ENCODE peak calls at places on chromosomes 16 and 17, in ten cellular contexts. C is heart right ventricle; W is epithelial cell of esophagus; Z is cardiac muscle cell; H is left ventricle myocardium inferior; J is upper lobe of right lung; X is PC-3; L is CD8-positive, alpha-beta T cell; O is uterus; E is right atrium auricular region. N is an unnamed sample.

GRCh38 chr17:4953461-4953961 is 2.6 kb downstream of the ENO3 start:
- DNase-seq in C (no peak), L (no peak), O (no peak), J (no peak), Z (peak), W (no peak), E (no peak), H (no peak), X (no peak), N (peak)

GRCh38 chr17:6163632-6164319 is 93.6 kb downstream of the WSCD1 start:
- DNase-seq in Z (peak), L (no peak), W (peak), J (no peak), O (no peak), E (no peak), H (no peak), X (peak), C (no peak), N (peak)

GRCh38 chr17:47692895-47693666 is 880 bp upstream of the TBKBP1 start:
- DNase-seq in L (no peak), E (no peak), O (no peak), C (no peak), W (no peak), J (no peak), H (no peak), Z (no peak), X (no peak), N (no peak)

GRCh38 chr17:8935194-8935593 is 30.3 kb downstream of the PIK3R5 start:
- DNase-seq in C (no peak), H (no peak), O (no peak), L (no peak), J (peak), E (no peak), Z (peak), W (peak), X (no peak), N (no peak)

GRCh38 chr16:720507-720989 is 398 bp upstream of the ANTKMT start:
- DNase-seq in Z (peak), W (no peak), J (no peak), E (no peak), X (peak), O (peak), H (peak), L (no peak), C (no peak), N (no peak)

GRCh38 chr17:76383645-76384221 is 676 bp upstream of the SPHK1 start:
- DNase-seq in C (peak), X (peak), W (peak), L (peak), O (no peak), J (peak), Z (peak), H (peak), E (no peak), N (no peak)

GRCh38 chr17:38727661-38728220 is 2.4 kb upstream of the CISD3 start:
- DNase-seq in X (no peak), O (no peak), Z (no peak), C (no peak), J (no peak), E (no peak), W (peak), H (no peak), L (no peak), N (no peak)

GRCh38 chr16:64434526-64435069 is 687.3 kb downstream of the CDH11 start:
- DNase-seq in C (no peak), H (no peak), X (no peak), L (no peak), Z (no peak), J (no peak), E (no peak), O (no peak), W (no peak), N (no peak)

GRCh38 chr17:80765241-80766022 is 220.8 kb downstream of the RPTOR start:
- DNase-seq in Z (no peak), W (no peak), E (no peak), C (no peak), J (no peak), O (no peak), L (no peak), X (no peak), H (no peak), N (no peak)

GRCh38 chr17:3754458-3755334 is 31.0 kb downstream of the HASPIN start:
- DNase-seq in Z (no peak), E (no peak), H (no peak), J (peak), O (no peak), L (peak), X (peak), C (no peak), W (peak), N (no peak)

GRCh38 chr16:71622088-71622487 is 3.9 kb upstream of the MARVELD3 start:
- DNase-seq in C (no peak), X (no peak), L (no peak), O (no peak), E (no peak), Z (no peak), W (no peak), J (no peak), H (no peak), N (no peak)

GRCh38 chr17:39704821-39705551 is 5.1 kb downstream of the ERBB2 start:
- DNase-seq in O (no peak), X (no peak), Z (peak), W (peak), E (no peak), J (no peak), H (no peak), L (no peak), C (no peak), N (no peak)

GRCh38 chr16:5665770-5666169 is 568.2 kb upstream of the EEF2KMT start:
- DNase-seq in O (no peak), E (no peak), Z (no peak), J (no peak), L (no peak), W (no peak), H (no peak), X (no peak), C (no peak), N (no peak)

GRCh38 chr16:48047755-48048154 is 108.0 kb downstream of the ABCC12 start:
- DNase-seq in O (no peak), E (no peak), L (no peak), W (no peak), X (no peak), C (no peak), H (no peak), Z (no peak), J (no peak), N (no peak)

GRCh38 chr16:15807603-15808009 is 49.2 kb downstream of the MYH11 start:
- DNase-seq in J (no peak), H (no peak), O (peak), C (no peak), L (no peak), W (no peak), E (no peak), Z (peak), X (no peak), N (peak)

GRCh38 chr16:63998-64913 is 8.2 kb downstream of the RHBDF1 start:
- DNase-seq in O (no peak), E (no peak), L (no peak), H (no peak), J (no peak), C (no peak), Z (no peak), W (no peak), X (no peak), N (no peak)

GRCh38 chr17:1617620-1618174 is 10.9 kb downstream of the SLC43A2 start:
- DNase-seq in Z (peak), X (no peak), O (peak), W (peak), C (no peak), H (no peak), L (no peak), E (peak), J (no peak), N (peak)

GRCh38 chr17:45821147-45821546 is 23.5 kb upstream of the SPPL2C start:
- DNase-seq in L (no peak), C (no peak), E (no peak), W (no peak), H (no peak), O (no peak), X (no peak), J (no peak), Z (no peak), N (no peak)

GRCh38 chr17:45022655-45023339 is 28.6 kb downstream of the DCAKD start:
- DNase-seq in Z (no peak), L (no peak), E (no peak), O (no peak), X (no peak), C (no peak), H (no peak), J (no peak), W (peak), N (no peak)

GRCh38 chr17:50481648-50482047 is 3.0 kb downstream of the RSAD1 start:
- DNase-seq in W (no peak), C (no peak), L (no peak), J (no peak), H (no peak), O (no peak), Z (no peak), E (no peak), X (no peak), N (no peak)

GRCh38 chr17:53150101-53150698 is 672.5 kb upstream of the KIF2B start:
- DNase-seq in W (no peak), C (no peak), J (no peak), L (no peak), H (no peak), Z (peak), E (no peak), O (no peak), X (peak), N (no peak)

GRCh38 chr16:1156111-1156982 is 3.4 kb downstream of the CACNA1H start:
- DNase-seq in L (no peak), Z (no peak), X (no peak), J (no peak), W (no peak), E (no peak), C (no peak), H (no peak), O (peak), N (no peak)

DNA sequence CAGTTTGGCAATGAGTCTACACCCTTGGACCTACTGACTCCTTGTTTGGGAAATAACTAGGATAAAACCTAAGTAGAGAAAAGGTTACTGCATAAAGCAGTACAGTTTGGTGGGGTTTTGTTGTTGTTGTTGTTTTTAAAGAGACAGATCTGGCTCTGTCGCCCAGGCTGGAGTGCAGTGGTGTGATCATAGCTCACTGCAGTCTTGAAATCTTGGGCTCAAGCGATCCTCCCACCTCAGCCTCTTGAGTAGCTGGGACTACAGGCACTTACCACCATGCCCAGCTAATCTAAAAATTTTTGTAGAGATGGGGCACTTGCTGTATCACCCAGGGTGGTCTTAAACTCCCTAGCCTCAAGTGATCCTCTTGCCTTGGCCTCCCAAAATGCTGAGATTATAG is 1.2 kb downstream of the PDP2 start:
- DNase-seq in W (no peak), J (no peak), H (no peak), L (no peak), C (no peak), X (no peak), Z (no peak), O (peak), E (no peak), N (no peak)
- H3K4me3 ChIP-seq in W (peak), J (peak), H (peak), L (no peak), C (no peak), X (peak), Z (peak), O (no peak), E (no peak), N (peak)

DNA sequence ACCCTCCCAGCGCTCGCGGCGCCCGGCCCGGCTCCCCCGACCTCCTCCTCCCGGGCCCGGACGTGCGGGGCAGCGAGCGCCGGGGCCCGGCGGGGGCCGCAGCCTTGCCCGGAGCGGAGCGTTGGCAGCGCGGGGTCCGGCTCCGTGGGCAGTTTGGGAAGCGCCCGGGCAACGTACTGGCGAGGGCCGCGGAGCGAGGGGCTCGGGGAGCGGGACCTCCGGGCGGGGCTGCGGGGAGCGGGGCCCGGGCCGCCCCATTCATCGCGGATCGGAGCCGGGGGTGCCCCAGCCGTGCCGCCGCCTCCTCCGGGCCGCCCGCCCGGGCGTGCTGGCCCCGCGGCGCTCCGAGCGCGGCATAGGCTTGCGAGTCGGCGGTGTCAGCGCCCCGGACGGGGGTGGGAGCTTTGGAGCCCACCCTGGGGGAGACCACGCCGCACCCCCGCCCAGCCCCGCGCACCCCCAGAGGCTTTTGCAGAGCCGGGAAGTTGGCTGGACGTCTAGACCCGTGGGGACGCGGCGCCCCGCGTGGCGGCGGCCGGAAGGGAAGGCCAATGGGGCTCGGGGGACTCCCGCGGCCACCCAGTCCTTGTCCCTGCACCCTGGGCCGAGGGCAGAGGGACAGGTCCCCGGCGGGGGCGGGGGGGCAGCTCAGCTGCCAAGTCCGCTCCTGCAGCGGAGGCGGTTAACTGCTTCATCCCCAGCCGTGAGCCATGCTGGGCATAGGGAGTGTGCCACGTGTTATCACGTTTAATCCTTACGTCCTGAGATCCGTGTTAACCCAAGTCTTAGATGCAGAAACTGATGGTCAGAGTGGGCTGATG is 852 bp downstream of the ZNF469 start:
- DNase-seq in O (peak), Z (peak), L (no peak), X (peak), C (peak), E (no peak), H (peak), J (peak), W (no peak), N (no peak)
- TF ChIP-seq CTCF in O (peak), Z (peak), L (no peak), X (peak), C (peak), E (peak), H (peak), J (peak), W (no peak), N (peak)

GRCh38 chr17:60103957-60104356 is 25.2 kb upstream of the HEATR6 start:
- DNase-seq in Z (no peak), X (no peak), L (no peak), W (no peak), H (no peak), J (no peak), O (no peak), E (no peak), C (no peak), N (no peak)

GRCh38 chr17:60107526-60108257 is 29.0 kb upstream of the HEATR6 start:
- DNase-seq in H (no peak), C (no peak), X (peak), J (no peak), E (no peak), L (no peak), W (peak), O (no peak), Z (peak), N (no peak)

GRCh38 chr17:60098578-60098977 is 19.9 kb upstream of the HEATR6 start:
- DNase-seq in C (no peak), E (no peak), W (no peak), L (no peak), O (no peak), Z (no peak), J (no peak), H (no peak), X (no peak), N (no peak)

GRCh38 chr17:60106377-60107059 is 27.8 kb upstream of the HEATR6 start:
- DNase-seq in X (peak), C (no peak), O (no peak), L (no peak), W (no peak), E (no peak), Z (peak), H (no peak), J (no peak), N (peak)

DNA sequence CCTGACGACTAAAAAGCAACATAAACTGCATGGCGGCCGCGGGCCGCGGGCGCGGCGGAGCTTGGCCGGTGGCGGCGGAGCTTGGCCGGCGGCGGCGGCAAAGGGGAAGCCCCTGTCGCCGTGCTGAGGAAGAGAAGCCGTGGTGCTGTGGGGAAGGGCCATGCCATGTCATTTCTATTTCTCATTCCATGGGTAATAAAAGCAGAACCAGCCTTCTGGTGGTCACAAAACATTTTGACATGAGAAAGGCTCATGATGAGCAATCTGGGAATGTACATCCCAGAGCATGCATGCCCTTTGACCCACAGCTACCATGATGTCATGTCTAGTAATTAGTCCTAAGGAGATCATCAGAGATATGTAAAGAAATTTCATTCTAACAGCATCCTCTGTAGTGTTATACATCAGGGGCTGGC is 23.9 kb upstream of the HEATR6 start:
- DNase-seq in W (peak), L (no peak), Z (peak), H (no peak), X (no peak), J (peak), C (peak), E (no peak), O (no peak), N (no peak)
- H3K4me3 ChIP-seq in W (no peak), L (no peak), Z (no peak), H (peak), X (no peak), J (peak), C (peak), E (peak), O (no peak), N (no peak)

GRCh38 chr17:18319604-18320256 is 4.6 kb downstream of the SMCR8 start:
- DNase-seq in C (no peak), X (peak), J (no peak), E (no peak), W (peak), Z (peak), H (no peak), L (no peak), O (no peak), N (peak)
- TF ChIP-seq CTCF in C (peak), X (peak), J (peak), E (peak), W (peak), Z (peak), H (peak), L (peak), O (peak), N (peak)

GRCh38 chr17:82241183-82241925 is 12.5 kb downstream of the SLC16A3 start:
- DNase-seq in L (no peak), J (peak), E (peak), W (peak), C (peak), Z (peak), H (peak), O (peak), X (peak), N (no peak)

GRCh38 chr17:82241926-82242697 is 13.3 kb downstream of the SLC16A3 start:
- DNase-seq in O (peak), X (peak), Z (peak), W (peak), L (no peak), E (no peak), J (no peak), C (peak), H (peak), N (no peak)

GRCh38 chr17:82242977-82243647 is 14.3 kb downstream of the SLC16A3 start:
- DNase-seq in J (peak), L (no peak), X (peak), E (peak), W (peak), O (peak), H (peak), Z (peak), C (peak), N (peak)

GRCh38 chr17:82243648-82244412 is 15.0 kb downstream of the SLC16A3 start:
- DNase-seq in C (no peak), X (peak), E (no peak), W (peak), L (no peak), H (no peak), O (no peak), J (no peak), Z (peak), N (no peak)

DNA sequence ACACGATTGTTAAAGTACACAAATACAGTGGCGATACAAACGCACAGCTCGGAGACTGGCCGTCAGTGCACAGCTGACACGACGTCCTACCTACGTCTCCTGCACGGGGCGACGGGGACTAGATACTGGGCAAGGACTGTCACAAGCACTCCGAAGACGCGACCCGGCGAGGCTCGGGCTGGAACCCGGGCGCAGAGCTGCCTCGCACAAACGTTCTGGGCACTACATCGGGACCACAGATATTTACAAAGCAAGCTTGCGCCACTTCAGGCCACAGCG is 13.8 kb downstream of the SLC16A3 start:
- DNase-seq in X (no peak), J (no peak), H (no peak), L (no peak), E (no peak), O (no peak), Z (no peak), W (peak), C (no peak), N (no peak)
- H3K4me3 ChIP-seq in X (no peak), J (no peak), H (peak), L (no peak), E (no peak), O (no peak), Z (no peak), W (no peak), C (no peak), N (no peak)

GRCh38 chr17:34539881-34540280 is 39.5 kb upstream of the TMEM132E start:
- DNase-seq in X (no peak), L (no peak), O (no peak), E (no peak), H (no peak), J (no peak), Z (no peak), C (no peak), W (no peak), N (no peak)

GRCh38 chr17:34527908-34528470 is 51.4 kb upstream of the TMEM132E start:
- DNase-seq in E (no peak), J (no peak), Z (no peak), H (no peak), C (no peak), W (no peak), O (no peak), L (no peak), X (no peak), N (no peak)

GRCh38 chr17:34537445-34537844 is 41.9 kb upstream of the TMEM132E start:
- DNase-seq in Z (no peak), W (no peak), J (no peak), H (no peak), C (no peak), E (no peak), L (no peak), O (no peak), X (no peak), N (no peak)

DNA sequence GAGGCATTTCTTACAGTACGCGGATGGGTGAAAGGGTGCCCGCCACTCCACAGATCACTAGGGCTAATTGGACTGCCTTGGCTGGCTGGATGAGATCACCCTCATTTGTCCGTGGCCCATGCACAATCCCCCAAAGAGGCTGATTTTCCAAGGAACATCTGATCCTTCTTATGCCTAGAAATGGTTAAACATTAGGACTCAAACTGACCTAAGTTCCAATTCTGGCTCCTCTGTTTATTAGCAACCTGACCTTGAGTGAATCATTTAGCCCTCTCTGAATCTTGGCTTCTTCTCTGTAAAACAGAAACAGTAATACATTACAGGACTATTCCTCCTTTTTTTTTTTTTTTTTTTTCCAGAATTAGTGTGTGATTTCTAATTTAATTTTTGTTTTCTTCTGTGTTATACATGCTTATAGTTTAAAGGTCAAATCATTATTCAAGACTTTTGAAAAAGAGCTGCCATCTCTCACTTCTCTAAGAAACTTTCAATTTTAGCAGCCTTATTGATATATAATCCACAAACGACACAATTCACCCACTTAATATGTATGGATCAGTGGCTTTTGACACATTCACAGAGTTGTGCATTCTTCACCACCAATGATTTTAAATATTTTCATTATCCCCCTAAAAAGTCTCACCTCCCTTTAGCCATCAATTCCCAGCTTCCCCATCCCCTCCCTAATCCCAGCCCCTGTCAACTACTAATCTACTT is 45.4 kb upstream of the TMEM132E start:
- DNase-seq in W (no peak), H (no peak), O (no peak), C (no peak), L (no peak), J (no peak), Z (no peak), E (no peak), X (no peak), N (no peak)
- TF ChIP-seq CTCF in W (no peak), H (no peak), O (no peak), C (no peak), L (no peak), J (no peak), Z (no peak), E (no peak), X (no peak), N (no peak)

N was measured in astrocyte of the cerebellum.